ENCODE peak calls at places on chromosomes 2 and 18, in seven cellular contexts. M is fibroblast of villous mesenchyme, P is AG09309, G is ovary, W is pancreas, A is A673, J is gastrocnemius medialis. R is an unnamed sample.

GRCh38 chr2:119827866-119828507 is 68.3 kb downstream of the PTPN4 start:
- DNase-seq in P (no peak), W (no peak), G (no peak), J (no peak), M (no peak), A (no peak), R (peak)

GRCh38 chr2:84481702-84482101 is 22.6 kb upstream of the SUCLG1 start:
- DNase-seq in J (no peak), M (peak), A (no peak), G (no peak), P (peak), W (no peak), R (peak)

GRCh38 chr2:211364911-211365310 is 808.5 kb downstream of the CPS1 start:
- DNase-seq in M (no peak), A (no peak), J (no peak), P (no peak), W (no peak), G (no peak), R (no peak)

GRCh38 chr2:198362777-198363176 is 558.4 kb downstream of the PLCL1 start:
- DNase-seq in P (no peak), M (no peak), W (no peak), A (no peak), G (no peak), J (no peak), R (no peak)

GRCh38 chr2:98634406-98635092 is 26.2 kb downstream of the UNC50 start:
- DNase-seq in J (no peak), G (no peak), M (no peak), W (no peak), P (no peak), A (peak), R (no peak)

GRCh38 chr2:124908411-124908810 is 883.3 kb downstream of the CNTNAP5 start:
- DNase-seq in M (peak), G (no peak), P (no peak), W (no peak), A (no peak), J (no peak), R (no peak)

GRCh38 chr2:232230557-232230956 is 148.0 kb upstream of the ALPP start:
- DNase-seq in M (no peak), P (no peak), G (no peak), A (peak), W (no peak), J (no peak), R (peak)

GRCh38 chr2:205574041-205574440 is 108.3 kb upstream of the NRP2 start:
- DNase-seq in A (no peak), J (no peak), G (no peak), W (no peak), M (peak), P (peak), R (peak)

GRCh38 chr2:195710407-195710806 is 53.4 kb downstream of the SLC39A10 start:
- DNase-seq in P (peak), M (peak), W (no peak), J (no peak), G (no peak), A (no peak), R (peak)

GRCh38 chr2:136393515-136393914 is 275.6 kb upstream of the CXCR4 start:
- DNase-seq in G (no peak), A (no peak), W (no peak), J (no peak), P (no peak), M (no peak), R (no peak)

GRCh38 chr2:70557171-70557838 is 3.7 kb upstream of the TGFA start:
- DNase-seq in W (peak), M (no peak), G (no peak), P (no peak), A (no peak), J (no peak), R (no peak)

GRCh38 chr2:13002536-13002935 is 285.8 kb downstream of the TRIB2 start:
- DNase-seq in G (no peak), J (no peak), A (no peak), W (no peak), M (no peak), P (no peak), R (no peak)

GRCh38 chr2:122651236-122651635 is 895.8 kb downstream of the TSN start:
- DNase-seq in W (no peak), M (no peak), P (no peak), A (no peak), J (no peak), G (no peak), R (no peak)

GRCh38 chr18:45282101-45282812 is 333.0 kb upstream of the SLC14A2 start:
- DNase-seq in P (no peak), G (no peak), A (no peak), M (peak), J (no peak), W (no peak), R (peak)

GRCh38 chr18:70559446-70559845 is 270.6 kb downstream of the SOCS6 start:
- DNase-seq in J (no peak), P (no peak), M (no peak), A (no peak), G (no peak), W (no peak), R (no peak)

GRCh38 chr2:10079192-10079930 is 850 bp downstream of the CYS1 start:
- DNase-seq in J (no peak), G (peak), P (peak), A (peak), M (peak), W (no peak), R (peak)

GRCh38 chr18:48859311-48860275 is 91.2 kb downstream of the SMAD7 start:
- DNase-seq in A (peak), G (peak), M (no peak), W (no peak), J (no peak), P (no peak), R (no peak)
- H3K4me3 ChIP-seq in A (no peak), G (no peak), M (no peak), W (no peak), J (no peak), P (no peak), R (no peak)

DNA sequence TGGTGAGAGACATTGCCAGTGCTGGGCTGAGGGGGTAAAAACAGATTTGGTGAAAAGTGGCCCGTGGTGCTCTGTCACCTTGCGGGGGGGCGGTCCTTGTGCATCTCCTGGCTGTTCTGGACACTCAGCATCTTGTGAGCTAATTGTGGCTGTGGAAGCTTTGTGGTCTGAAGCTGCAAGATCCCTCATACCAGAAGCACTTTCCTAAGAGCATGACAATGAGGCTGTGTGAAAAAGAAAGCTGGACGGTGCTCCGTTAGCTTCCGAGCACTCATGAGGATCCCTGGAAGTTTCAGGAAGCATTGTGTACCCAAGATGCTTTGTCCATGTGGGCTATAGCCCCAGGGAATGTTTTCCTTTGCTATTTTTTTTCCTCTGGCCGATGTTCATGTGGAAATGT is 74.5 kb downstream of the CABLES1 start:
- DNase-seq in G (no peak), W (no peak), P (no peak), J (no peak), A (no peak), M (no peak), R (no peak)
- TF ChIP-seq CTCF in G (no peak), W (no peak), P (no peak), J (no peak), A (no peak), M (no peak), R (no peak)

GRCh38 chr2:237628482-237629187 is 1.2 kb downstream of the LRRFIP1 start:
- DNase-seq in J (no peak), A (no peak), W (peak), G (no peak), P (no peak), M (no peak), R (no peak)

GRCh38 chr2:237625777-237626176 is 1.6 kb upstream of the LRRFIP1 start:
- DNase-seq in M (no peak), P (no peak), A (no peak), J (no peak), W (no peak), G (no peak), R (no peak)

GRCh38 chr2:237625216-237625705 is 2.1 kb upstream of the LRRFIP1 start:
- DNase-seq in W (no peak), J (peak), P (no peak), M (no peak), A (no peak), G (no peak), R (no peak)

GRCh38 chr2:237627463-237628321 is at the start of gene LRRFIP1:
- DNase-seq in J (peak), G (peak), W (peak), M (peak), P (no peak), A (peak), R (no peak)

DNA sequence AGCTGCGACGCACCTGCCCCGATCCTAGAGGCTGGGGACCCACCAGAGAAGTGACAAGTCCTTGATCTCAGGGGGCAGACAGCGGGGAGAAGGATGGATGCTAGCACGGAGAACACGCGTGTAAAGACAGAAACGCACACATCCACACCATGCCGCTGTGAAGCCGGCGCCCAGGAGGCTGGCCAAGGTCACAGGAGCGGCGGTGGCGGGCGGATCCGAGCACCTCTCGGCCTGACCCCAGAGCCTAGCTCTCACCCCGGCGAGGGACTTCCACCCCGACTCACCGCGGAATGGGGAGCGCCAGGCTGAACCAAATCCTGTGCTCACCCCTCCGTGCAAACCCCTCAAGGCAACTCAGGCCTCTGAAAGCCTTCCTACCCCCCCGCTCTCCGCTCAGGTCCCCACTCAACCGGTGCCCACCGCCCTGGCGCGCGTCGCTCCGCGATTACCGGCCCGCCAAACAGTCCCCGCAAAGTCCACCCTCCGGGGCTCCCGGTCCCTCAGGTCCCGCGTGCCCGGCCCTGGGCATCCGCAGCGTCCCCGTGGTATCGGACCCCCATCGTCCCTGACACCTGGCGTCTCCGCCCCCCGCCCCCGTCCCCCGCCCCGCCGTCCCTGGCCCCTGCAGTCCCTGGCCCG is 455 bp upstream of the LRRFIP1 start:
- DNase-seq in G (no peak), P (no peak), W (peak), J (no peak), M (no peak), A (no peak), R (no peak)
- H3K4me3 ChIP-seq in G (peak), P (peak), W (peak), J (peak), M (peak), A (peak), R (peak)

GRCh38 chr2:85661139-85661858 is 6.7 kb downstream of the SFTPB start:
- DNase-seq in A (no peak), M (no peak), J (no peak), W (no peak), G (no peak), P (no peak), R (no peak)

GRCh38 chr2:85663684-85664565 is 4.1 kb downstream of the SFTPB start:
- DNase-seq in G (no peak), J (no peak), M (no peak), A (no peak), P (no peak), W (no peak), R (no peak)

GRCh38 chr2:85660725-85661124 is 7.3 kb downstream of the SFTPB start:
- DNase-seq in P (no peak), J (no peak), M (no peak), G (no peak), A (no peak), W (no peak), R (no peak)

GRCh38 chr2:85665264-85665937 is 2.6 kb downstream of the SFTPB start:
- DNase-seq in A (no peak), W (no peak), M (no peak), J (no peak), G (no peak), P (no peak), R (no peak)

GRCh38 chr2:85662899-85663683 is 4.9 kb downstream of the SFTPB start:
- DNase-seq in J (no peak), P (peak), M (peak), G (peak), A (no peak), W (no peak), R (peak)
- TF ChIP-seq CTCF in J (no peak), P (no peak), M (no peak), G (no peak), A (no peak), W (no peak), R (no peak)

GRCh38 chr2:28624436-28624797 is 127.2 kb upstream of the PPP1CB start:
- DNase-seq in M (peak), G (no peak), A (no peak), W (no peak), J (no peak), P (no peak), R (no peak)

GRCh38 chr2:28626376-28626775 is 125.3 kb upstream of the PPP1CB start:
- DNase-seq in M (no peak), P (no peak), G (no peak), J (no peak), W (no peak), A (no peak), R (no peak)

GRCh38 chr2:28626891-28627421 is 124.7 kb upstream of the PPP1CB start:
- DNase-seq in G (peak), M (peak), A (no peak), P (no peak), W (no peak), J (peak), R (peak)

GRCh38 chr2:28623582-28624405 is 127.8 kb upstream of the PPP1CB start:
- DNase-seq in M (no peak), W (no peak), P (no peak), A (no peak), J (no peak), G (no peak), R (no peak)

GRCh38 chr2:28624798-28625701 is 126.6 kb upstream of the PPP1CB start:
- DNase-seq in G (peak), A (peak), J (peak), M (peak), P (no peak), W (peak), R (no peak)
- H3K4me3 ChIP-seq in G (no peak), A (no peak), J (no peak), M (no peak), P (no peak), W (no peak), R (no peak)

GRCh38 chr18:12010187-12010802 is 29.0 kb downstream of the IMPA2 start:
- DNase-seq in A (no peak), W (peak), J (no peak), P (no peak), M (no peak), G (no peak), R (no peak)
- TF ChIP-seq CTCF in A (no peak), W (no peak), J (no peak), P (no peak), M (no peak), G (no peak), R (no peak)

R was measured in foreskin fibroblast.